ENCODE peak calls at places on chromosomes 6 and 20, in nine cellular contexts. G is GM12878, F is HepG2, R is stomach, S is SK-N-SH, X is ovary, Y is suprapubic skin, I is K562, V is tibial nerve. Q is an unnamed sample.

GRCh38 chr6:3346476-3346875 is 87.7 kb downstream of the PSMG4 start:
- DNase-seq in G (no peak), F (no peak), R (no peak), S (no peak), X (no peak), Y (no peak), I (no peak), V (no peak), Q (no peak)

GRCh38 chr6:28553986-28554881 is 28.6 kb downstream of the GPX5 start:
- DNase-seq in G (no peak), F (peak; percentile 77), R (no peak), S (no peak), X (no peak), Y (no peak), I (peak; percentile 46), V (no peak), Q (no peak)

GRCh38 chr6:117668736-117669135 is 6.5 kb upstream of the NUS1 start:
- DNase-seq in G (no peak), F (no peak), R (no peak), S (no peak), X (no peak), Y (no peak), I (no peak), V (no peak), Q (no peak)

GRCh38 chr6:12275084-12275483 is 15.1 kb upstream of the EDN1 start:
- DNase-seq in G (no peak), F (no peak), R (no peak), S (no peak), X (no peak), Y (no peak), I (no peak), V (no peak), Q (no peak)

GRCh38 chr6:161748535-161749386 is 474.9 kb upstream of the AGPAT4 start:
- DNase-seq in G (no peak), F (peak; percentile 28), R (peak; percentile 51), S (peak; percentile 39), X (no peak), Y (no peak), I (peak; percentile 61), V (no peak), Q (peak; percentile 14)

GRCh38 chr6:816510-817084 is 123.7 kb upstream of the EXOC2 start:
- DNase-seq in G (no peak), F (peak; percentile 40), R (no peak), S (no peak), X (no peak), Y (no peak), I (no peak), V (no peak), Q (no peak)

GRCh38 chr6:81767163-81768000 is 14.9 kb upstream of the TENT5A start:
- DNase-seq in G (no peak), F (peak; percentile 42), R (no peak), S (no peak), X (no peak), Y (no peak), I (no peak), V (no peak), Q (peak; percentile 33)

GRCh38 chr20:3871549-3872265 is 17.5 kb upstream of the PANK2 start:
- DNase-seq in G (no peak), F (peak; percentile 44), R (no peak), S (no peak), X (no peak), Y (no peak), I (peak; percentile 30), V (no peak), Q (no peak)

GRCh38 chr6:2476376-2476775 is 231.0 kb upstream of the GMDS start:
- DNase-seq in G (no peak), F (no peak), R (no peak), S (no peak), X (no peak), Y (no peak), I (no peak), V (no peak), Q (peak; percentile 55)

GRCh38 chr20:60046436-60046835 is 88.2 kb downstream of the CDH26 start:
- DNase-seq in G (no peak), F (no peak), R (no peak), S (no peak), X (no peak), Y (no peak), I (no peak), V (no peak), Q (no peak)

GRCh38 chr6:148968636-148969270 is 221.9 kb downstream of the UST start:
- DNase-seq in G (no peak), F (peak; percentile 20), R (no peak), S (no peak), X (no peak), Y (no peak), I (no peak), V (no peak), Q (no peak)

GRCh38 chr6:122571888-122572287 is 38.3 kb upstream of the PKIB start:
- DNase-seq in G (no peak), F (no peak), R (no peak), S (no peak), X (no peak), Y (no peak), I (no peak), V (no peak), Q (no peak)

GRCh38 chr6:122568865-122569264 is 41.3 kb upstream of the PKIB start:
- DNase-seq in G (no peak), F (no peak), R (no peak), S (no peak), X (no peak), Y (no peak), I (no peak), V (no peak), Q (peak; percentile 70)

GRCh38 chr6:122567034-122567433 is 43.2 kb upstream of the PKIB start:
- DNase-seq in G (no peak), F (no peak), R (no peak), S (no peak), X (no peak), Y (no peak), I (no peak), V (no peak), Q (no peak)

GRCh38 chr6:122568350-122568749 is 41.9 kb upstream of the PKIB start:
- DNase-seq in G (no peak), F (no peak), R (no peak), S (no peak), X (no peak), Y (no peak), I (no peak), V (no peak), Q (peak; percentile 23)

DNA sequence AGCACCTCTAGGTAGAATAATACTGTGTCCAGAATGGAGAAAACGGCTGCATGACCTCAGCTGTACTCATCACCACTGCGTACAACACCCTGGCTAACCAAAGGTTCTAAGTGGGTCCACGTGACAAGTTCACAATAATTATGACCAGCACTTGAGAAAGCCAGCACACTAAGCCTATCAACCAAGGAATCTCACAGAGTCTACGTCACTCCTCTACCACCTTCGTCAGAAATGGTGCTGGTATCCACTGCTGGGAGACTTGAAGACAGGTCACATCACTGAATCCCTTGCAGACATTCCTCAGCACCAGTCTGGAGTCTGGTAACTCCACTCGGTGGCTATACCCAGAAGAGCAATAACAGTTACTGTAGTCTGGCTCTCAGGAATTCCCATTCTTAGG is 40.8 kb upstream of the PKIB start:
- DNase-seq in G (no peak), F (no peak), R (no peak), S (no peak), X (no peak), Y (no peak), I (no peak), V (no peak), Q (no peak)
- H3K27ac ChIP-seq in G (no peak overlapping the region), F (no peak overlapping the region), R (peak overlapping the region; percentile 61), S (no peak overlapping the region), X (no peak overlapping the region), Y (no peak overlapping the region), I (no peak overlapping the region), V (no peak overlapping the region), Q (peak overlapping the region; percentile 81)

GRCh38 chr6:14783594-14783993 is 462.3 kb upstream of the JARID2 start:
- DNase-seq in G (no peak), F (no peak), R (no peak), S (no peak), X (no peak), Y (no peak), I (no peak), V (no peak), Q (no peak)

GRCh38 chr6:14786008-14786407 is 459.9 kb upstream of the JARID2 start:
- DNase-seq in G (no peak), F (no peak), R (no peak), S (no peak), X (no peak), Y (no peak), I (no peak), V (no peak), Q (no peak)

GRCh38 chr6:14786455-14786854 is 459.4 kb upstream of the JARID2 start:
- DNase-seq in G (no peak), F (no peak), R (no peak), S (no peak), X (no peak), Y (no peak), I (no peak), V (no peak), Q (no peak)

GRCh38 chr6:14787274-14787673 is 458.6 kb upstream of the JARID2 start:
- DNase-seq in G (no peak), F (no peak), R (no peak), S (no peak), X (no peak), Y (no peak), I (no peak), V (no peak), Q (no peak)

GRCh38 chr6:14784596-14785360 is 461.1 kb upstream of the JARID2 start:
- DNase-seq in G (no peak), F (no peak), R (no peak), S (no peak), X (no peak), Y (no peak), I (no peak), V (no peak), Q (no peak)
- TF ChIP-seq EP300 in G (no peak), F (no peak), R (no peak), S (no peak), X (no peak), Y (no peak), I (no peak), V (no peak), Q (no peak)

DNA sequence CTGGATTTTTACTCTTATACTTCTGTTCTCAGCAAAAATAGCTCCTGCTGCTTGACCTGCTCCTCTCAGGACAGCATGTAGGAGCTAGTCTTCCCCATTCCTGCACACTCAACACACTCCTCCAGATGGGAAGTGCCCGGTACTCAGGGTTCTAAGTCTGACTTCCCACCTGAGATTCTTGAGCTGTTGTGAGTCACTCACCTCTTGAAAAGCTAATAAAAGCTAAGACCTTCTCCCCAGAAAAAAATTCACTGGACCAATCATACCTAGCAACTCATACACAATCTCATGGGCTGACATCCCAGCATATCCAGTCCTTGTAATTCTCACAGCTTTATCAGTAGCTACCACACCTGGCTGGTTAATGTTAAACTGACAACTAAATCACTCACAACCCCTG is 53.5 kb downstream of the TRPC4AP start:
- DNase-seq in G (no peak), F (no peak), R (peak; percentile 38), S (no peak), X (no peak), Y (no peak), I (no peak), V (no peak), Q (peak; percentile 71)
- H3K36me3 ChIP-seq in G (peaks cover 20% of the 10 kb centered on the region), F (peaks cover 86% of the 10 kb centered on the region), R (peaks cover 74% of the 10 kb centered on the region), S (peaks cover 46% of the 10 kb centered on the region), X (no peaks in the 10 kb centered on the region), Y (peaks cover 60% of the 10 kb centered on the region), I (peaks cover 79% of the 10 kb centered on the region), V (peaks cover 5% of the 10 kb centered on the region), Q (peaks cover 20% of the 10 kb centered on the region)

DNA sequence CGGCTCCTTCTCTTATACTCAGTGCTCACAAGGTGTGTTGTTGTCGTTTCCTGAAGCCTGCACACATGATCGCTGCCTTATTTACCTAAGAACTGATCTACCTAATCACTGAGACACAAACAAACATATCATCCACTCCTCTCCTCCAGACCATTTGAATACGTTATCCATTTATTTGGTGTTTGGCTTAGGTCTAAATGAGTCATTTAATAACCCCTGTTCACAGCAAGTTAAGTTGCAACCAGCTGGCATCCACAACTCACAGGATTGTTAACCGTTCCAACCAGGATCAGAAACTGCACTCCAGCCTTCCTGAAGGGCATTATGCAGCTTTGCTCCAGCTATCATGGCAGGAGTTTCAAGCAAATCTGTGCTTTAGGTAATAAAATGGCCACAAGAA is 511.1 kb upstream of the MAP3K7 start:
- DNase-seq in G (no peak), F (no peak), R (no peak), S (no peak), X (no peak), Y (no peak), I (no peak), V (no peak), Q (no peak)
- H3K27ac ChIP-seq in G (no peak overlapping the region), F (no peak overlapping the region), R (no peak overlapping the region), S (no peak overlapping the region), X (no peak overlapping the region), Y (no peak overlapping the region), I (no peak overlapping the region), V (no peak overlapping the region), Q (no peak overlapping the region)